ENCODE peak calls at places on chromosome 3, in four cellular contexts. One of them, this sample, is unnamed.

GRCh38 chr3:171339606-171340005 is 120.6 kb downstream of the TNIK start:
- DNase-seq in A549: no peak
- DNase-seq in HepG2: no peak
- DNase-seq in GM12878: no peak
- DNase-seq in this sample: no peak

GRCh38 chr3:105862217-105862616 is 6.6 kb downstream of the CBLB start:
- DNase-seq in A549: no peak
- DNase-seq in HepG2: no peak
- DNase-seq in GM12878: peak
- DNase-seq in this sample: no peak

GRCh38 chr3:87175662-87176230 is 51.4 kb upstream of the CHMP2B start:
- DNase-seq in A549: no peak
- DNase-seq in HepG2: no peak
- DNase-seq in GM12878: no peak
- DNase-seq in this sample: no peak

GRCh38 chr3:47849186-47850061 is 46.5 kb downstream of the DHX30 start:
- DNase-seq in A549: no peak
- DNase-seq in HepG2: no peak
- DNase-seq in GM12878: no peak
- DNase-seq in this sample: peak

GRCh38 chr3:177711637-177712036 is 514.4 kb upstream of the TBL1XR1 start:
- DNase-seq in A549: no peak
- DNase-seq in HepG2: no peak
- DNase-seq in GM12878: no peak
- DNase-seq in this sample: no peak

GRCh38 chr3:157906627-157907026 is 199.6 kb downstream of the SHOX2 start:
- DNase-seq in A549: no peak
- DNase-seq in HepG2: no peak
- DNase-seq in GM12878: no peak
- DNase-seq in this sample: no peak

GRCh38 chr3:98433764-98434163 is 29.2 kb upstream of the OR5K1 start:
- DNase-seq in A549: no peak
- DNase-seq in HepG2: no peak
- DNase-seq in GM12878: no peak
- DNase-seq in this sample: no peak

GRCh38 chr3:181844227-181844626 is 132.5 kb downstream of the SOX2 start:
- DNase-seq in A549: no peak
- DNase-seq in HepG2: no peak
- DNase-seq in GM12878: no peak
- DNase-seq in this sample: no peak

GRCh38 chr3:42179110-42179725 is 86.8 kb downstream of the CCK start:
- DNase-seq in A549: peak
- DNase-seq in HepG2: peak
- DNase-seq in GM12878: no peak
- DNase-seq in this sample: peak

GRCh38 chr3:5020262-5020722 is 41.1 kb downstream of the BHLHE40 start:
- DNase-seq in A549: no peak
- DNase-seq in HepG2: no peak
- DNase-seq in GM12878: no peak
- DNase-seq in this sample: no peak

GRCh38 chr3:61451841-61452240 is 109.5 kb upstream of the PTPRG start:
- DNase-seq in A549: no peak
- DNase-seq in HepG2: no peak
- DNase-seq in GM12878: no peak
- DNase-seq in this sample: no peak

GRCh38 chr3:44924102-44925084 is 50.0 kb downstream of the TGM4 start:
- DNase-seq in A549: no peak
- DNase-seq in HepG2: no peak
- DNase-seq in GM12878: no peak
- DNase-seq in this sample: no peak

GRCh38 chr3:126029241-126029640 is 54.7 kb downstream of the SLC41A3 start:
- DNase-seq in A549: no peak
- DNase-seq in HepG2: no peak
- DNase-seq in GM12878: no peak
- DNase-seq in this sample: no peak

GRCh38 chr3:105944721-105945120 is 75.9 kb upstream of the CBLB start:
- DNase-seq in A549: no peak
- DNase-seq in HepG2: peak
- DNase-seq in GM12878: no peak
- DNase-seq in this sample: no peak

GRCh38 chr3:9784876-9785443 is 7.3 kb downstream of the TADA3 start:
- DNase-seq in A549: no peak
- DNase-seq in HepG2: no peak
- DNase-seq in GM12878: no peak
- DNase-seq in this sample: no peak

GRCh38 chr3:38210141-38210757 is 44.9 kb downstream of the OXSR1 start:
- DNase-seq in A549: no peak
- DNase-seq in HepG2: no peak
- DNase-seq in GM12878: peak
- DNase-seq in this sample: no peak

GRCh38 chr3:25540187-25540765 is 112.2 kb downstream of the RARB start:
- DNase-seq in A549: no peak
- DNase-seq in HepG2: no peak
- DNase-seq in GM12878: no peak
- DNase-seq in this sample: no peak

GRCh38 chr3:127277591-127277990 is 10.3 kb downstream of the PRR20G start:
- DNase-seq in A549: no peak
- DNase-seq in HepG2: no peak
- DNase-seq in GM12878: no peak
- DNase-seq in this sample: no peak

GRCh38 chr3:98702166-98702565 is 61.0 kb upstream of the ST3GAL6 start:
- DNase-seq in A549: no peak
- DNase-seq in HepG2: no peak
- DNase-seq in GM12878: no peak
- DNase-seq in this sample: no peak

GRCh38 chr3:61778095-61778494 is 216.7 kb downstream of the PTPRG start:
- DNase-seq in A549: no peak
- DNase-seq in HepG2: peak
- DNase-seq in GM12878: no peak
- DNase-seq in this sample: no peak

GRCh38 chr3:8663177-8664061 is 18.8 kb upstream of the SSUH2 start:
- DNase-seq in A549: peak
- DNase-seq in HepG2: peak
- DNase-seq in GM12878: peak
- DNase-seq in this sample: peak
- TF ChIP-seq CHD4 in A549: no peak
- TF ChIP-seq CHD4 in HepG2: peak
- TF ChIP-seq CHD4 in GM12878: no peak
- TF ChIP-seq CHD4 in this sample: no peak

GRCh38 chr3:112489674-112490479 is 9.4 kb downstream of the BTLA start:
- DNase-seq in A549: no peak
- DNase-seq in HepG2: no peak
- DNase-seq in GM12878: peak
- DNase-seq in this sample: no peak
- TF ChIP-seq CHD4 in A549: no peak
- TF ChIP-seq CHD4 in HepG2: no peak
- TF ChIP-seq CHD4 in GM12878: peak
- TF ChIP-seq CHD4 in this sample: no peak

GRCh38 chr3:135924506-135924905 is 41.0 kb upstream of the PPP2R3A start:
- DNase-seq in A549: no peak
- DNase-seq in HepG2: no peak
- DNase-seq in GM12878: no peak
- DNase-seq in this sample: no peak

GRCh38 chr3:135927170-135927569 is 38.4 kb upstream of the PPP2R3A start:
- DNase-seq in A549: no peak
- DNase-seq in HepG2: no peak
- DNase-seq in GM12878: no peak
- DNase-seq in this sample: no peak

GRCh38 chr3:135929670-135930069 is 35.9 kb upstream of the PPP2R3A start:
- DNase-seq in A549: no peak
- DNase-seq in HepG2: no peak
- DNase-seq in GM12878: no peak
- DNase-seq in this sample: no peak

GRCh38 chr3:135926664-135927063 is 38.9 kb upstream of the PPP2R3A start:
- DNase-seq in A549: no peak
- DNase-seq in HepG2: no peak
- DNase-seq in GM12878: no peak
- DNase-seq in this sample: no peak

GRCh38 chr3:135930243-135930642 is 35.3 kb upstream of the PPP2R3A start:
- DNase-seq in A549: no peak
- DNase-seq in HepG2: no peak
- DNase-seq in GM12878: no peak
- DNase-seq in this sample: no peak
- TF ChIP-seq CHD4 in A549: no peak
- TF ChIP-seq CHD4 in HepG2: no peak
- TF ChIP-seq CHD4 in GM12878: no peak
- TF ChIP-seq CHD4 in this sample: no peak

GRCh38 chr3:186054481-186055399 is 54.1 kb downstream of the ETV5 start:
- DNase-seq in A549: no peak
- DNase-seq in HepG2: no peak
- DNase-seq in GM12878: no peak
- DNase-seq in this sample: no peak

GRCh38 chr3:186057594-186057993 is 51.3 kb downstream of the ETV5 start:
- DNase-seq in A549: no peak
- DNase-seq in HepG2: no peak
- DNase-seq in GM12878: no peak
- DNase-seq in this sample: no peak

GRCh38 chr3:186052096-186052495 is 56.8 kb downstream of the ETV5 start:
- DNase-seq in A549: no peak
- DNase-seq in HepG2: no peak
- DNase-seq in GM12878: no peak
- DNase-seq in this sample: no peak

GRCh38 chr3:186058225-186058624 is 50.7 kb downstream of the ETV5 start:
- DNase-seq in A549: no peak
- DNase-seq in HepG2: no peak
- DNase-seq in GM12878: no peak
- DNase-seq in this sample: no peak

DNA sequence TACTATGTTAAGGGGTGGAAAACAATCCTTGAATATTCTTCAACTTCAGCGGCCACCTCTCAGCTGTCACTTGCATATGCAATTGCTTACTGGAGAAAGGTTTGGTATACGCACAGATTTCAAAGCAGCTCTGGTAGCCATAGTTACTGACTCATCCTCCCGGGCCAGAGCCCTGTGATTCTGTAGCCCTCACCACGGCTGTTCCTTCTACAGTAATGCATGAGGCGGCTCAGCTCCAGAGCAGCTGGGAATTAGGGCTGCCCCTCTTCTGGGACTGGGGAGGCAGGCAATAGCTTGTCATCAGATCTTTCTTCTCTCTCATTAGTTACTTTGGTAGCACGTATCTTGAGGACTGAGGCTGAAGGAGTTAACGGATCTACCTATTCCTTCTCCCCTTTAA is 54.9 kb downstream of the ETV5 start:
- DNase-seq in A549: no peak
- DNase-seq in HepG2: no peak
- DNase-seq in GM12878: no peak
- DNase-seq in this sample: no peak
- TF ChIP-seq CHD4 in A549: no peak
- TF ChIP-seq CHD4 in HepG2: no peak
- TF ChIP-seq CHD4 in GM12878: no peak
- TF ChIP-seq CHD4 in this sample: no peak

GRCh38 chr3:155853214-155854146 is 747 bp downstream of the SLC33A1 start:
- DNase-seq in A549: peak
- DNase-seq in HepG2: peak
- DNase-seq in GM12878: no peak
- DNase-seq in this sample: no peak
- TF ChIP-seq CHD4 in A549: no peak
- TF ChIP-seq CHD4 in HepG2: no peak
- TF ChIP-seq CHD4 in GM12878: no peak
- TF ChIP-seq CHD4 in this sample: no peak

DNA sequence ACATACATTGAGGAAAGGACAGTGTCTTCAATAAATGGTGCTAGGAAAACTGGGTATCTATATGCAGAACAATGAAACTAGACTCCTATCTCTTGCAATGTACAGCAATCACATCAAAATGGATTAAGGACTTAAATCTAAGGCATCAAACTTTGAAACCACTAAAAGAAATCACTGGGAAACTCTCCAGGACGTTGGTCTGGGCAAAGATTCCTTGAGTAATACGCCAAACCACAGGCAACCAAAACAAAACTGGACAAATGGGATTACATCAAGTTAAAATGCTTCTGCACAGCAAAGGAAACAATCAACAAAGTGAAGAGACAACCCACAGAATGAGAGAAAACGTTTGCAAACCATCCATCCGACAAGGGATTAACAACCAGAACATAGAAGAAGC is 14.5 kb downstream of the LAMP3 start:
- DNase-seq in A549: no peak
- DNase-seq in HepG2: no peak
- DNase-seq in GM12878: no peak
- DNase-seq in this sample: no peak
- TF ChIP-seq CHD4 in A549: no peak
- TF ChIP-seq CHD4 in HepG2: no peak
- TF ChIP-seq CHD4 in GM12878: no peak
- TF ChIP-seq CHD4 in this sample: no peak

GRCh38 chr3:175150812-175151411 is 291.8 kb downstream of the NAALADL2 start:
- DNase-seq in A549: no peak
- DNase-seq in HepG2: no peak
- DNase-seq in GM12878: no peak
- DNase-seq in this sample: no peak

GRCh38 chr3:175149675-175150074 is 290.5 kb downstream of the NAALADL2 start:
- DNase-seq in A549: no peak
- DNase-seq in HepG2: peak
- DNase-seq in GM12878: peak
- DNase-seq in this sample: no peak

GRCh38 chr3:175144368-175144767 is 285.2 kb downstream of the NAALADL2 start:
- DNase-seq in A549: no peak
- DNase-seq in HepG2: no peak
- DNase-seq in GM12878: no peak
- DNase-seq in this sample: no peak

GRCh38 chr3:175146258-175146657 is 287.1 kb downstream of the NAALADL2 start:
- DNase-seq in A549: no peak
- DNase-seq in HepG2: no peak
- DNase-seq in GM12878: no peak
- DNase-seq in this sample: no peak
- TF ChIP-seq CHD4 in A549: no peak
- TF ChIP-seq CHD4 in HepG2: no peak
- TF ChIP-seq CHD4 in GM12878: no peak
- TF ChIP-seq CHD4 in this sample: no peak